ENCODE peak calls at places on chromosomes 3 and 15, in six cellular contexts. A is psoas muscle, J is suprapubic skin, L is foreskin keratinocyte, M is A549, W is heart left ventricle. S is an unnamed sample. For H3K4me1, the result is how much of the 10 kb centered on the place peaks cover.

GRCh38 chr3:195365371-195365770 is 77.4 kb downstream of the ACAP2 start:
- DNase-seq in M (no peak), A (no peak), W (no peak), L (no peak), J (no peak), S (no peak)

GRCh38 chr3:183253364-183253960 is 409 bp downstream of the B3GNT5 start:
- DNase-seq in L (no peak), W (peak), A (peak), J (peak), M (peak), S (peak)

GRCh38 chr3:171192176-171192854 is 165.8 kb upstream of the SLC2A2 start:
- DNase-seq in A (no peak), L (peak), W (no peak), M (peak), J (no peak), S (no peak)

GRCh38 chr3:120348981-120349818 is at the start of gene LRRC58:
- DNase-seq in W (peak), M (peak), L (peak), J (peak), A (peak), S (peak)

GRCh38 chr3:53044371-53045106 is 1.3 kb downstream of the SFMBT1 start:
- DNase-seq in J (no peak), A (no peak), M (peak), W (peak), L (no peak), S (peak)

GRCh38 chr3:160968731-160969130 is 136.4 kb downstream of the B3GALNT1 start:
- DNase-seq in L (no peak), J (no peak), M (no peak), W (no peak), A (no peak), S (no peak)

GRCh38 chr3:103909395-103909794 is 1457.3 kb upstream of the ALCAM start:
- DNase-seq in A (no peak), W (no peak), L (no peak), J (no peak), M (no peak), S (no peak)

GRCh38 chr3:49158108-49158709 is 7.9 kb downstream of the CCDC71 start:
- DNase-seq in L (no peak), M (peak), J (no peak), A (no peak), W (no peak), S (peak)

GRCh38 chr15:56249080-56249479 is 5.4 kb upstream of the RFX7 start:
- DNase-seq in W (no peak), M (peak), A (no peak), L (no peak), J (no peak), S (no peak)

GRCh38 chr15:62125763-62126162 is 39.3 kb downstream of the C2CD4B start:
- DNase-seq in A (no peak), J (no peak), L (no peak), W (peak), M (peak), S (no peak)

GRCh38 chr3:30611613-30612421 is 5.4 kb downstream of the TGFBR2 start:
- DNase-seq in A (no peak), L (peak), J (no peak), W (no peak), M (peak), S (no peak)

GRCh38 chr3:188052229-188052965 is 101.6 kb upstream of the LPP start:
- DNase-seq in W (peak), L (no peak), M (no peak), A (peak), J (peak), S (no peak)

GRCh38 chr3:61530355-61530754 is 31.0 kb upstream of the PTPRG start:
- DNase-seq in W (no peak), M (peak), A (no peak), J (no peak), L (no peak), S (no peak)

GRCh38 chr15:29670266-29670665 is 152.0 kb downstream of the TJP1 start:
- DNase-seq in A (no peak), M (peak), L (peak), J (no peak), W (no peak), S (no peak)

GRCh38 chr3:47161983-47162694 is 1.8 kb downstream of the SETD2 start:
- DNase-seq in W (no peak), M (no peak), J (no peak), A (no peak), L (no peak), S (no peak)
- H3K4me1 ChIP-seq in W (under half), M (under half), J (half or more), A (half or more), L (under half), S (under half)

GRCh38 chr15:92884459-92884812 is 15.7 kb upstream of the CHD2 start:
- DNase-seq in J (no peak), L (no peak), M (no peak), A (no peak), W (no peak), S (no peak)
- H3K4me1 ChIP-seq in J (half or more), L (under half), M (under half), A (under half), W (under half), S (under half)

GRCh38 chr3:11605398-11605797 is 38.3 kb downstream of the VGLL4 start:
- DNase-seq in L (no peak), M (no peak), A (no peak), J (no peak), W (no peak), S (no peak)
- H3K4me1 ChIP-seq in L (under half), M (under half), A (half or more), J (half or more), W (under half), S (under half)

GRCh38 chr3:129565902-129566301 is 22.9 kb downstream of the H1-8 start:
- DNase-seq in W (no peak), M (no peak), J (no peak), L (no peak), A (no peak), S (no peak)

GRCh38 chr3:129563850-129564535 is 21.0 kb downstream of the H1-8 start:
- DNase-seq in J (no peak), W (peak), A (peak), M (no peak), L (no peak), S (no peak)

GRCh38 chr3:129567176-129567705 is 24.3 kb downstream of the H1-8 start:
- DNase-seq in W (no peak), M (no peak), L (no peak), J (no peak), A (no peak), S (no peak)

GRCh38 chr3:129563332-129563731 is 20.4 kb downstream of the H1-8 start:
- DNase-seq in L (no peak), J (no peak), M (no peak), A (peak), W (no peak), S (no peak)

DNA sequence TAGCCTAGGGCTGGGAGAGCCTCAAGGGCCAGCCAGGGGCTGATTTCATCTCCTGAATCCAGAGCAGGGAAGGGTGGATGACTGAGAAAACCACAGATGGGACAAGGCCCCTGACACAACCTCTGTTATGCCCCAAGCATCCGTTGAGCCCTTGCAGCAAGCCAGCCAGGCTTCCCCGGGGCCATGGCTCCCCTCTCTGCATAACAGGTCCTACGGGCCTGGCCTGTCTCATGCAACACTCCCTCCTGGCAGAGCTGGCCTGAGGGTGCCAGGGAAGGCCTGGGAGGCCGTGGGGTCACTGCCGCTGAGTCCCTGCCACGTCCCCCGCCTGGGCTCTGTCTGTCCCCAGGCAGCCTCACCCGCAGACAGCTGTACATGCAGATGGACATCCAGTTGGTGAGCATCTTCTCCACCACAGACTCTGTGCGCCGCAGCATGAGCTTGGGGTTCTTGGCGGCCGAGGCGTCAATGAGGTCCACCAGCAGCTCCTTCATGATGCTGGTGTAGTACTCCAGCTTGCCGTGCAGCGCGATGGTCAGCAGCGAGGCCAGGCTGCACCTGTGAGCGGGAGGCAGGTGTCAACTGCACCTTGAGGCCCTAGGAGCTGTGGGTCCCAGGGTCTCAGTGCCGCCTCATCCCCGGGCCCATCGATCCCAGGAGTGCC is 22.1 kb downstream of the H1-8 start:
- DNase-seq in W (no peak), J (no peak), L (no peak), M (no peak), A (no peak), S (no peak)
- H3K4me1 ChIP-seq in W (under half), J (half or more), L (under half), M (under half), A (under half), S (under half)

GRCh38 chr15:73940061-73940981 is 14.1 kb downstream of the LOXL1 start:
- DNase-seq in L (no peak), J (no peak), A (no peak), M (no peak), W (no peak), S (no peak)
- H3K4me1 ChIP-seq in L (under half), J (under half), A (under half), M (under half), W (under half), S (under half)

DNA sequence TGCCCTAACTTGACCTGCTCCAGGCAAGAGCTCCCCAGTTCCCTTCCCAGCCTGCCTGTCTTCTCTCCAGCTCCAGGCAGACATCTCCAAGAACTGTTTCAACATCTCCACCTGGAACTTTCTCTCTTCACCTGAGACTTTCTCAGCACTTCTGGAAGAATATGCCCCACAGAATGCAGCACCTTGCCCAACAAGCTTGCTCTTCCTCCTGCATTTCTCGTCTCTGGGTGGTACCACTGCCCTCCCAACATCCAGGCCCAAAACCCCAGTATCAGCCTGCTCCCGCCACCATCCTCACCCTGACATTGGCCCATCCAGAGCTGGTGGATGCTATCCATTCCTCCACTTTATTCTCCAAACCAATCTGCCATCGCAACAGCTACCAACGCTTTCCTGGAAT is 8.8 kb downstream of the RFTN1 start:
- DNase-seq in A (no peak), W (no peak), M (no peak), J (no peak), L (no peak), S (no peak)
- H3K4me1 ChIP-seq in A (under half), W (under half), M (under half), J (under half), L (under half), S (under half)

DNA sequence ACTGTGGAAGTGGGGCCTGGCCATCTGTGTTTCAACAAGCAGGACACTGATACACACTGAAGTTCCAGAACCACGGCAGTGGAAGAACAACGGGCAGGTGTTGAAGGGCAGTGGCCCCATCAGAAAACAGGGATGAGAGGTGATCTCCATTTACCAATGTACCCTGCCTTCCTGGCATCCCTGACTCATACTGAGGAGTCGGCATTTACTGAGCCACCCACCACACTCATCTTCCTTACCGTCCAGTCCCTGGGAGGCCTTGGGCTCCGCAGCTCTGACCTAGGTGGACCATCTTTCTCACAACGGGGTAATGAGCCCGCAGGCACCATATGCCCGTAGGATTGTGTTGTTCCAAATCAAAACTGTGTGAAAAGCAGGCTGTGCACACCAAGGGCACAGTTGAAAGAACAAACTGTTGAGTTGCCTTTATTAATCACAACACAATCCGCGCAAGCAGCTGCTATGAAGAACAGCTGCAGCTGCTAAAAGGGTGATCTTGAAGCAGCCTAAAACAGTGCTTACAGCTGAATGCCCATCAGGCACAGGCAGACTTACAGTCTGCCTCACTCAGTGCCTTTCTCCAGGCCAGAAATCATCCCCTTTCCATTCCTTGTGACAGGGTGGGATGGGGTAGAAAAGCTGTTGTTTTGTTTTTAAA is 12.9 kb downstream of the MB21D2 start:
- DNase-seq in L (no peak), M (no peak), A (no peak), W (no peak), J (no peak), S (no peak)
- H3K4me1 ChIP-seq in L (under half), M (under half), A (under half), W (under half), J (under half), S (under half)